ENCODE peak calls at places on chromosomes 16 and 17, in nine cellular contexts. L is lower leg skin; W is GM06990; Y is fibroblast of villous mesenchyme; V is CD8-positive, alpha-beta memory T cell; I is SJSA1; E is transverse colon; Q is cardiac fibroblast; Z is AG04450. F is an unnamed sample.
A peak's percentile ranks its signal among the peaks of the same experiment; 100 is the strongest.

GRCh38 chr16:16021988-16022682 is 72.7 kb downstream of the ABCC1 start:
- DNase-seq in L (peak; percentile 92), W (no peak), Y (peak; percentile 96), V (no peak), I (peak; percentile 90), E (peak; percentile 93), Q (peak; percentile 96), Z (peak; percentile 86), F (peak; percentile 81)

GRCh38 chr17:74579910-74580309 is 12.2 kb downstream of the CD300LD start:
- DNase-seq in L (no peak), W (no peak), Y (no peak), V (no peak), I (no peak), E (no peak), Q (no peak), Z (no peak), F (no peak)

GRCh38 chr17:43427362-43428043 is 28.7 kb downstream of the ARL4D start:
- DNase-seq in L (no peak), W (no peak), Y (no peak), V (no peak), I (no peak), E (no peak), Q (no peak), Z (no peak), F (no peak)

GRCh38 chr17:8947201-8947600 is 18.3 kb downstream of the PIK3R5 start:
- DNase-seq in L (no peak), W (no peak), Y (no peak), V (no peak), I (no peak), E (no peak), Q (peak; percentile 32), Z (no peak), F (no peak)

GRCh38 chr16:84603115-84603816 is 14.6 kb downstream of the COTL1 start:
- DNase-seq in L (peak; percentile 79), W (no peak), Y (peak; percentile 97), V (no peak), I (peak; percentile 94), E (peak; percentile 75), Q (peak; percentile 99), Z (peak; percentile 89), F (peak; percentile 94)

GRCh38 chr16:89864421-89864820 is 9.0 kb upstream of the TCF25 start:
- DNase-seq in L (no peak), W (no peak), Y (peak; percentile 38), V (no peak), I (no peak), E (no peak), Q (peak; percentile 55), Z (no peak), F (no peak)

GRCh38 chr16:4411684-4412083 is 4.7 kb downstream of the CORO7 start:
- DNase-seq in L (no peak), W (no peak), Y (no peak), V (no peak), I (no peak), E (no peak), Q (no peak), Z (no peak), F (peak; percentile 54)

GRCh38 chr17:6608321-6608720 is 32.2 kb downstream of the KIAA0753 start:
- DNase-seq in L (no peak), W (no peak), Y (no peak), V (no peak), I (no peak), E (no peak), Q (peak; percentile 48), Z (no peak), F (no peak)

GRCh38 chr17:83183150-83183820 is 103.9 kb downstream of the METRNL start:
- DNase-seq in L (peak; percentile 15), W (no peak), Y (peak; percentile 34), V (no peak), I (no peak), E (no peak), Q (no peak), Z (no peak), F (no peak)
- H3K4me3 ChIP-seq in L (no peak overlapping the region), W (no peak overlapping the region), Y (no peak overlapping the region), V (no peak overlapping the region), I (no peak overlapping the region), E (no peak overlapping the region), Q (no peak overlapping the region), Z (no peak overlapping the region), F (no peak overlapping the region)

DNA sequence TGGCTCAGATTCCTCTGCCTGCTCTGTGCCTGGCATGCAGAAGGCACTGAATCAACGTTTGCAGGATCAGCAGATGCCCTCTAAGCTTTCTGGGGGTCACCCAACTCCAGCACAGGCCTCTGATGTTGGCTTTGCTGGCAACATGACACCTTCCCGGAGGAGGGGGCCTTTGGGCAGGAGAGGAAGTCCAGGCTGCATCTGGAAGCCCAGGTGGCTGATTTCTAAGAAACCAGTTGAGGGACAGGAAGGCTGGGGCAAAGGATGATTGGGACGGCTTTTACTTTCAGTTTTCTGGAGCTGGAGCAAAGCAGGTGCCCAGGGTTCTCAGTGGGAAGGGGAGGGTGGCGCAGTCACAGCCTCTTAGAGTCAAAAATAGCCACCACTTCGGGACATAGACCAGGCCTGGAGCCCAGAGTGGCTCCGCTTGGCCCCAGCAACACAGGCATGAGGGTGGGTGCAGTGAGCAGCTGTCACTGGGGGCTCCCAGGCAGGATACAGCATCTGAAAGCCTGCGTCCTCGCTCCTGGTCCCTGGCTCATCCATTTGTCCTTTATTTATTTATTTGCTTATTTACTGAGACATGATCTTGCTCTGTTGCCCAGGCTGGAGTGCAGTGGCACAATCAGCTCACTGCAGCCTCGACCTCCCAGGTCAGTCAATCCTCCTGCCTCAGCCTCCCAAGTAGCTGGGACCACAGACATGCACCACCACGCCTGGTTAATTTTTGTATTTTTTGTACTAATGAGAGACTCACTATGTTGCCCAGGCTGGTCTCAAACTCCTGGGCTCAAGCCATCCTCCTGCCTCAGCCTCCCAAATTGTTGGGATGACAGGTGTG is 15.1 kb downstream of the SOCS1 start:
- DNase-seq in L (no peak), W (no peak), Y (no peak), V (no peak), I (no peak), E (no peak), Q (no peak), Z (no peak), F (no peak)
- H3K4me3 ChIP-seq in L (peak overlapping the region; percentile 12), W (no peak overlapping the region), Y (no peak overlapping the region), V (no peak overlapping the region), I (no peak overlapping the region), E (no peak overlapping the region), Q (no peak overlapping the region), Z (no peak overlapping the region), F (no peak overlapping the region)

GRCh38 chr17:51056813-51057510 is 63.7 kb downstream of the SPAG9 start:
- DNase-seq in L (no peak), W (peak; percentile 22), Y (peak; percentile 85), V (no peak), I (peak; percentile 84), E (no peak), Q (peak; percentile 87), Z (peak; percentile 61), F (peak; percentile 78)
- H3K4me3 ChIP-seq in L (no peak overlapping the region), W (no peak overlapping the region), Y (no peak overlapping the region), V (no peak overlapping the region), I (no peak overlapping the region), E (no peak overlapping the region), Q (no peak overlapping the region), Z (no peak overlapping the region), F (no peak overlapping the region)

GRCh38 chr17:7912927-7913524 is 3.1 kb downstream of the RNF227 start:
- DNase-seq in L (peak; percentile 46), W (no peak), Y (peak; percentile 83), V (no peak), I (peak; percentile 37), E (no peak), Q (peak; percentile 89), Z (peak; percentile 64), F (no peak)

GRCh38 chr17:7916383-7916677 is 241 bp upstream of the RNF227 start:
- DNase-seq in L (no peak), W (no peak), Y (no peak), V (no peak), I (no peak), E (no peak), Q (no peak), Z (no peak), F (no peak)

GRCh38 chr17:7914771-7915610 is 1.1 kb downstream of the RNF227 start:
- DNase-seq in L (peak; percentile 50), W (no peak), Y (peak; percentile 55), V (no peak), I (no peak), E (peak; percentile 29), Q (peak; percentile 69), Z (no peak), F (peak; percentile 27)

GRCh38 chr17:7915611-7916382 is at the start of gene RNF227:
- DNase-seq in L (peak; percentile 88), W (peak; percentile 91), Y (peak; percentile 97), V (peak; percentile 72), I (peak; percentile 91), E (peak; percentile 94), Q (peak; percentile 97), Z (peak; percentile 92), F (peak; percentile 91)

DNA sequence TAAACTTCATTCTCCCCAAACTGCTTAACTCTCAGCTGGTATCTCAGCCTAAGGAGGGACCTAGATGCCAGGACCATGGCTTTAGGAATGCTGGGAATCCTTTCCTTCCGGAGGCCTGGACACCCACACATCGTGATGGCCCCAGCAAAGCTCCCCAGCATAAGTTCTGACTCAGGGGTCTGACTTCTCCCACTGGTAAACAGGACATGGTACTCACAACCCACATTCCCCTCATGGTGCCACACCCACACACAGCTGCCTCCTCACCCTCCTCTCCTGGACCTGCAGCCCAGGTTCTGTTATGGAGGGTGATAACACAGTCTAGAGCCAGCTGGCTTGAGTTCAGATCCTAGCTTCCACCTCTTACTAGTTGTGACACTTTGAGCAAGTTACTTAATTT is 710 bp upstream of the RNF227 start:
- DNase-seq in L (no peak), W (no peak), Y (peak; percentile 26), V (no peak), I (no peak), E (no peak), Q (peak; percentile 36), Z (no peak), F (no peak)
- H3K4me3 ChIP-seq in L (no peak overlapping the region), W (no peak overlapping the region), Y (peak overlapping the region; percentile 58), V (peak overlapping the region; percentile 75), I (no peak overlapping the region), E (peak overlapping the region; percentile 51), Q (no peak overlapping the region), Z (no peak overlapping the region), F (peak overlapping the region; percentile 67)

GRCh38 chr16:66261826-66262225 is 104.7 kb upstream of the CDH5 start:
- DNase-seq in L (no peak), W (no peak), Y (no peak), V (no peak), I (no peak), E (no peak), Q (no peak), Z (no peak), F (no peak)
- H3K4me3 ChIP-seq in L (no peak overlapping the region), W (no peak overlapping the region), Y (no peak overlapping the region), V (no peak overlapping the region), I (no peak overlapping the region), E (no peak overlapping the region), Q (no peak overlapping the region), Z (no peak overlapping the region), F (no peak overlapping the region)

DNA sequence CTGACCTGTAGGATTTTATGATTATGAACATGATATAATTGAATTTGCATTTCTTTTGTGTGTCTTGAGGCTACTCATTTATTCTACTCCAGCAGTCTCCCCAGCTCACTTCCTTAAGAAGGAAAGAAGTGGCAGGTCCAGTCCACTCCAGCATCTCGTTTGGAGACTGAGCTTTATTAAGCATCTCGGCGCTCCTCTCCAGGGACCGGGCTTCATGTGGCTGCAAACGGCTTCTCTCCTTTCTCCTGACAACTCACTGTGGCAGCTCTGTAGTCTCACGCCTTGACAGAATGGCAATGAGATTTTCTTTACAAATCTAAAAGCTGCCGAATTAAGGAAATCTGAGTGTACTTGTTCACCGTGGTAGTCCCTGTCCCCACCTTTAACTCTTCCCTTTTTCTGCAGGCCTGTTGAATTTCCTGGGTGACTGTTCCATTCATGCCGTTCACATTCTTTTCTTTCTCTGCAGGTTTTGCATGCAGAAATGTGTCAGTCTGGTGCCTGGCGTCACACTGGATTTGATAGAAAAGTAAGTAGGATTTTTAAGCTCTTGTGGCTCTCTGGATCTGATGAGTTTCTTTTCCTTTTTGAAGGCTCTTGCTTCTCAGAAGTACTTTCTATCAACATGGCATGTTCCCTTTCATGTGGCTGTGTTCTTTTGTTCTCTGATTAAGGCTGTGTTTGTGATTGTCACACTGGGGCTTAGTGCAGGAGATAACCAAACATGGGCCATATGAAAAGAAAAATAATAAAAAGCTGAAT is 200.5 kb upstream of the CHMP6 start:
- DNase-seq in L (no peak), W (no peak), Y (no peak), V (no peak), I (no peak), E (no peak), Q (no peak), Z (no peak), F (no peak)
- H3K4me3 ChIP-seq in L (no peak overlapping the region), W (no peak overlapping the region), Y (no peak overlapping the region), V (peak overlapping the region; percentile 46), I (no peak overlapping the region), E (no peak overlapping the region), Q (no peak overlapping the region), Z (no peak overlapping the region), F (no peak overlapping the region)